ENCODE peak calls at places on chromosomes 16 and 17, in four cellular contexts. E is CD4-positive, alpha-beta T cell; U is colonic mucosa; Q is nephron progenitor cell. V is an unnamed sample.

GRCh38 chr17:49890077-49890821 is 42.4 kb upstream of the TAC4 start:
- DNase-seq in E (no peak), U (no peak), Q (no peak), V (no peak)

GRCh38 chr16:24853830-24854229 is 8.1 kb downstream of the SLC5A11 start:
- DNase-seq in E (no peak), U (no peak), Q (no peak), V (no peak)

GRCh38 chr16:29877266-29877961 is 14.4 kb upstream of the CDIPT start:
- DNase-seq in E (peak), U (peak), Q (peak), V (peak)

GRCh38 chr17:78317817-78318400 is 42.0 kb downstream of the SOCS3 start:
- DNase-seq in E (no peak), U (no peak), Q (no peak), V (no peak)

GRCh38 chr17:76623271-76624146 is 20.0 kb downstream of the ST6GALNAC1 start:
- DNase-seq in E (peak), U (peak), Q (peak), V (peak)

GRCh38 chr16:27972500-27972899 is 91.0 kb downstream of the GSG1L start:
- DNase-seq in E (no peak), U (peak), Q (peak), V (peak)

GRCh38 chr17:51152766-51153209 is 571 bp upstream of the NME1 start:
- DNase-seq in E (no peak), U (peak), Q (no peak), V (no peak)

GRCh38 chr16:13343981-13344380 is 442.6 kb downstream of the SHISA9 start:
- DNase-seq in E (no peak), U (no peak), Q (no peak), V (no peak)

GRCh38 chr17:67942810-67943209 is 53.5 kb downstream of the C17orf58 start:
- DNase-seq in E (no peak), U (no peak), Q (no peak), V (no peak)

GRCh38 chr17:3750926-3751325 is 27.2 kb downstream of the HASPIN start:
- DNase-seq in E (peak), U (no peak), Q (no peak), V (no peak)

GRCh38 chr17:75315541-75316243 is 26.5 kb upstream of the SLC25A19 start:
- DNase-seq in E (no peak), U (no peak), Q (no peak), V (peak)

GRCh38 chr17:42459256-42459982 is 741 bp downstream of the ATP6V0A1 start:
- DNase-seq in E (no peak), U (peak), Q (peak), V (peak)

GRCh38 chr16:1493746-1494094 is 560 bp downstream of the TELO2 start:
- DNase-seq in E (no peak), U (no peak), Q (no peak), V (no peak)

GRCh38 chr17:73199751-73200317 is 7.0 kb downstream of the COG1 start:
- DNase-seq in E (no peak), U (no peak), Q (no peak), V (no peak)
- TF ChIP-seq CTCF in E (no peak), U (no peak), Q (no peak), V (no peak)

GRCh38 chr17:55530064-55530463 is 18.8 kb upstream of the SMIM36 start:
- DNase-seq in E (no peak), U (no peak), Q (no peak), V (no peak)

GRCh38 chr17:55532670-55533069 is 21.4 kb upstream of the SMIM36 start:
- DNase-seq in E (no peak), U (no peak), Q (no peak), V (no peak)

GRCh38 chr17:55524440-55525220 is 13.4 kb upstream of the SMIM36 start:
- DNase-seq in E (no peak), U (no peak), Q (no peak), V (no peak)

GRCh38 chr17:55531053-55531728 is 19.9 kb upstream of the SMIM36 start:
- DNase-seq in E (no peak), U (no peak), Q (no peak), V (no peak)

DNA sequence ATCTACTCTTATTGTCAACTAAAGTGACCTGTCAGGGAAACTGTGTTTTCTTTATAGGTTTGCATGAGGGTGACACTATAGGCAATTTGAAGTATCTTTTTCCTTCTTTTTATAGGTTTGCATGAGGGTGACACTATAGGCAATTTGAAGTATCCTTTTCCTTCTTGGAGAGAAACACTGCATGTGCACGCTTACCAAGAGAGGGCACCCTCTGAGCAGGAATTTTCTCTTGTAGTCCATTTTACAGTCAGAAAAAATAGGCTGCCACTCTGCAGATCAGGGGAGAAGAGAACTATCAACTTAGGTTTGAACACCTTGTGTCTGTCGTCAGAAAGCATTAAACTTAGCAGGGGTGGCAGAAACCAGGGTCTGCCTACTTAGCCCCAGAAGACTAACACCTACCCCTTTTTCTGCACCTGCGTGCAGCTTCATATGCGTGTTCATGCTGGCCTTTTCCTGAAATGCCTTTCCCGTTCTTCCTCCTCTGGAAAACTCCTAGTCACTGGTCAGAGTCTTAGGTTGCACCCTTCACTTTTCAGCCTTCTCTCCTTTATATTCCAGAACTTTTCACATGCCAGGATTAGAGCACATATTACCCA is 16.4 kb upstream of the SMIM36 start:
- DNase-seq in E (no peak), U (no peak), Q (peak), V (peak)
- TF ChIP-seq CTCF in E (no peak), U (no peak), Q (peak), V (peak)

DNA sequence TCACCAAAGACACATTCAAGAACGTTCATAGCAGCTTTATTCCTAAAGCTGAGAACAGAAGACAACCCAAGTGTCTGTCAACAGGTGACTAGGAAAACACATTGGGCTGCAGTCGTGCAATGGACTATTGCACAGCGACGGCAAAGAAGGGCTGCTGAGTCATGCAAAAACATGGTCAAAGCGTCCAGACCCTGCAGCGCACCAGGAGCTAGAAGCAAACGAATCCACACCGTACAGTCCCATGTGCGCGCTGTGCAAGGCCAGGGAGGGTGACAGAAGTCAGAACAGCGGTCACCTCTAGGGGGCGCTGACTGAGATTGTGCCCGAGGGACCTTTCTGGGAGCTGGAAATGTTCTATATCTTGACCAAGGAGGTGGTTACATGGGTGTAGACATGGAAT is 266.4 kb downstream of the MAF start:
- DNase-seq in E (peak), U (no peak), Q (peak), V (no peak)
- TF ChIP-seq CTCF in E (no peak), U (no peak), Q (peak), V (peak)

GRCh38 chr16:86740817-86741799 is 162.8 kb downstream of the FOXL1 start:
- DNase-seq in E (no peak), U (no peak), Q (peak), V (no peak)
- TF ChIP-seq CTCF in E (no peak), U (no peak), Q (no peak), V (no peak)

V was measured in GM13977.